ENCODE peak calls at places on chromosomes 2 and 18, in nine cellular contexts. X is colonic mucosa; Z is CD8-positive, alpha-beta memory T cell; P is SK-N-MC; V is dorsolateral prefrontal cortex; B is testis; O is CD4-positive, alpha-beta T cell; N is mammary epithelial cell; R is RWPE1. S is an unnamed sample.

GRCh38 chr18:79650959-79651358 is 28.6 kb upstream of the CTDP1 start:
- DNase-seq in Z (no peak), X (no peak), O (no peak), B (no peak), V (no peak), R (no peak), P (no peak), N (no peak), S (no peak)

GRCh38 chr2:214856116-214856515 is 46.6 kb upstream of the BARD1 start:
- DNase-seq in Z (no peak), O (no peak), R (peak; percentile 3), B (no peak), X (no peak), V (no peak), N (peak; percentile 34), P (no peak), S (peak; percentile 14)

GRCh38 chr2:86414996-86415395 is 26.2 kb upstream of the KDM3A start:
- DNase-seq in B (no peak), V (no peak), R (peak; percentile 40), N (peak; percentile 35), O (no peak), X (no peak), Z (no peak), P (no peak), S (no peak)

GRCh38 chr2:28067602-28068001 is 177.1 kb downstream of the BABAM2 start:
- DNase-seq in X (no peak), R (no peak), O (no peak), Z (no peak), N (no peak), B (no peak), P (no peak), V (no peak), S (no peak)

GRCh38 chr2:121071058-121071504 is 213.9 kb downstream of the TFCP2L1 start:
- DNase-seq in R (peak; percentile 71), P (no peak), O (no peak), X (peak; percentile 70), Z (no peak), B (peak; percentile 86), N (no peak), V (peak; percentile 80), S (peak; percentile 64)

GRCh38 chr2:175233135-175233719 is 51.7 kb upstream of the ATP5MC3 start:
- DNase-seq in X (no peak), P (no peak), V (no peak), O (no peak), R (peak; percentile 59), B (no peak), Z (no peak), N (peak; percentile 43), S (peak; percentile 5)

GRCh38 chr18:3441290-3441689 is 8.7 kb upstream of the TGIF1 start:
- DNase-seq in P (no peak), O (no peak), Z (peak; percentile 26), N (no peak), X (peak; percentile 25), V (peak; percentile 46), B (peak; percentile 46), R (no peak), S (peak; percentile 33)

GRCh38 chr2:20444113-20444992 is 2.5 kb upstream of the RHOB start:
- DNase-seq in X (no peak), V (no peak), O (no peak), N (no peak), R (no peak), P (no peak), B (no peak), Z (no peak), S (peak; percentile 40)

GRCh38 chr2:111191877-111192276 is 71.2 kb downstream of the BCL2L11 start:
- DNase-seq in B (no peak), Z (no peak), N (no peak), V (no peak), P (no peak), O (no peak), X (no peak), R (no peak), S (no peak)

GRCh38 chr2:223040527-223040926 is 11.5 kb upstream of the KCNE4 start:
- DNase-seq in V (no peak), Z (no peak), O (no peak), B (no peak), X (no peak), R (no peak), N (no peak), P (no peak), S (no peak)

GRCh38 chr18:50659091-50660003 is 99.5 kb downstream of the MAPK4 start:
- DNase-seq in X (no peak), O (no peak), B (no peak), N (peak; percentile 61), Z (no peak), V (no peak), P (no peak), R (peak; percentile 14), S (peak; percentile 59)

GRCh38 chr2:96806468-96807126 is 9.5 kb upstream of the CNNM3 start:
- DNase-seq in V (no peak), R (no peak), P (no peak), Z (peak; percentile 51), X (no peak), O (peak; percentile 37), B (no peak), N (no peak), S (no peak)

GRCh38 chr2:206390181-206390580 is 53.2 kb upstream of the ADAM23 start:
- DNase-seq in Z (no peak), O (no peak), P (no peak), R (no peak), X (no peak), B (no peak), N (no peak), V (no peak), S (no peak)

GRCh38 chr2:6986251-6986893 is 69.2 kb downstream of the RNF144A start:
- DNase-seq in V (no peak), Z (no peak), R (no peak), B (no peak), N (peak; percentile 70), X (no peak), O (no peak), P (no peak), S (no peak)

GRCh38 chr2:119548516-119549120 is 4.4 kb downstream of the CFAP221 start:
- DNase-seq in B (no peak), R (no peak), X (no peak), O (no peak), P (no peak), V (no peak), Z (no peak), N (no peak), S (no peak)

GRCh38 chr2:170525566-170525900 is 189.6 kb upstream of the SP5 start:
- DNase-seq in O (no peak), X (peak; percentile 35), Z (no peak), R (peak; percentile 93), P (no peak), V (no peak), N (peak; percentile 92), B (peak; percentile 80), S (peak; percentile 98)

GRCh38 chr2:4475618-4476017 is 772.2 kb downstream of the DCDC2C start:
- DNase-seq in B (no peak), X (no peak), N (no peak), P (no peak), Z (no peak), O (no peak), V (no peak), R (no peak), S (no peak)

GRCh38 chr2:70901235-70902066 is 34.2 kb upstream of the ATP6V1B1 start:
- DNase-seq in O (no peak), R (no peak), N (no peak), X (no peak), P (no peak), B (no peak), Z (no peak), V (no peak), S (peak; percentile 17)

GRCh38 chr2:207101984-207102383 is 63.8 kb downstream of the KLF7 start:
- DNase-seq in N (no peak), R (no peak), X (no peak), P (no peak), V (no peak), B (no peak), Z (no peak), O (no peak), S (no peak)

DNA sequence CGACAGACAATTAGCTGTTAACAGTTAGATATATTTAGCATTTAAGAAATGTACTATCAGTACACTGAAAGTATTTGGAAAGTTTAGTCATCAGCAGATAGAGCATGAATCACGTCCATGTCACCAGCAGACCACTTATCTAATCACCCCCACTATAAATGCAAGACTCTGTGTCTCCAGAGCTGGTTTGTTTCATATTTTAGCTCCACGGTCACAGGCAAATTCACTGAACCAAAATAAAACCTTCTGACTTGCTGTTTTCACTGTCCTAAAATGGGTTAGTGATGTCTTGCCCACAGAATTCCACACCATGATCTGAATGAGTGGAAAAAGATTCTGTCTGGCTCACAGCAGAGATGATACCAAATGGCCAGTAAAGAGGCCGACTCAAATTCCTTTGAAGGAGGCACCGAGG is 64.9 kb downstream of the CDH2 start:
- DNase-seq in P (no peak), V (no peak), Z (no peak), B (no peak), X (no peak), O (no peak), R (peak; percentile 9), N (peak; percentile 14), S (peak; percentile 92)
- H3K27ac ChIP-seq in P (no peak overlapping the region), V (no peak overlapping the region), Z (no peak overlapping the region), B (peak overlapping the region; percentile 54), X (no peak overlapping the region), O (no peak overlapping the region), R (no peak overlapping the region), N (no peak overlapping the region), S (peak overlapping the region; percentile 96)

DNA sequence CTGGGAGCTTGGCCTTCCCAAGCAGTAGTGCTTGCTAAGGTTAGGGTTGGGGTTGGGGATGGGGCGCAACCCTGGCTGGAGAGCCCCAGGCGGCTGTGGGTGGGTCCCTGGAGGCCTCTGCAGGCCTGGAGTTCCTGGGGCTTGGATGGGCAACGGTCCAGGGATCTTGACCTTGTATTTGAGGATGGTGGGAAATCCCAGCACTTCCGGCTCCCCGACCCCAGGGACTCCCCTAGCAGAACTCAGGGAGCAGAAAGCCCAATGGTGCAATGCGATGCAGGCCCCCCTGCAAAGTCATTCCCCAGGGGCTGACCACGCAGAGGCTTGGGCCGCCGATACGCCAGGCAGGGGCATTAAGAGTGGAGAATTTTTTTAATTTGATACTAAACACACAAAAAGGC is 12.5 kb upstream of the MLPH start:
- DNase-seq in Z (no peak), X (no peak), B (no peak), O (no peak), R (no peak), V (no peak), P (no peak), N (no peak), S (peak; percentile 63)
- H3K27ac ChIP-seq in Z (no peak overlapping the region), X (peak overlapping the region; percentile 81), B (peak overlapping the region; percentile 92), O (no peak overlapping the region), R (peak overlapping the region; percentile 85), V (peak overlapping the region; percentile 93), P (no peak overlapping the region), N (peak overlapping the region; percentile 70), S (peak overlapping the region; percentile 98)

GRCh38 chr2:230230801-230231200 is 5.3 kb downstream of the SP140 start:
- DNase-seq in O (no peak), N (no peak), R (no peak), Z (no peak), X (no peak), B (no peak), P (no peak), V (no peak), S (no peak)
- H3K27ac ChIP-seq in O (no peak overlapping the region), N (no peak overlapping the region), R (no peak overlapping the region), Z (no peak overlapping the region), X (no peak overlapping the region), B (no peak overlapping the region), P (no peak overlapping the region), V (no peak overlapping the region), S (peak overlapping the region; percentile 74)

GRCh38 chr2:189541591-189541990 is 39.0 kb downstream of the SLC40A1 start:
- DNase-seq in P (no peak), N (no peak), V (no peak), O (no peak), X (no peak), B (no peak), Z (no peak), R (no peak), S (no peak)
- H3K27ac ChIP-seq in P (no peak overlapping the region), N (no peak overlapping the region), V (no peak overlapping the region), O (no peak overlapping the region), X (peak overlapping the region; percentile 67), B (no peak overlapping the region), Z (no peak overlapping the region), R (no peak overlapping the region), S (no peak overlapping the region)

S was measured in brain microvascular endothelial cell.